ENCODE peak calls at places on chromosomes 3 and 15, in nine cellular contexts. One of them, this sample, is unnamed.

GRCh38 chr15:73369073-73369694 is 426 bp upstream of the HCN4 start:
- DNase-seq in HepG2: no peak
- DNase-seq in upper lobe of right lung: no peak
- DNase-seq in stomach: no peak
- DNase-seq in OCI-LY7: no peak
- DNase-seq in A673: no peak
- DNase-seq in PC-9: no peak
- DNase-seq in psoas muscle: no peak
- DNase-seq in coronary artery: no peak
- DNase-seq in this sample: no peak

GRCh38 chr3:99365979-99366378 is 272.4 kb upstream of the COL8A1 start:
- DNase-seq in upper lobe of right lung: no peak
- DNase-seq in OCI-LY7: no peak
- DNase-seq in HepG2: no peak
- DNase-seq in A673: no peak
- DNase-seq in coronary artery: no peak
- DNase-seq in PC-9: no peak
- DNase-seq in stomach: no peak
- DNase-seq in psoas muscle: no peak
- DNase-seq in this sample: no peak

GRCh38 chr3:14386254-14386653 is 16.2 kb upstream of the SLC6A6 start:
- DNase-seq in coronary artery: no peak
- DNase-seq in A673: no peak
- DNase-seq in HepG2: no peak
- DNase-seq in upper lobe of right lung: no peak
- DNase-seq in psoas muscle: no peak
- DNase-seq in PC-9: no peak
- DNase-seq in stomach: no peak
- DNase-seq in OCI-LY7: no peak
- DNase-seq in this sample: no peak

GRCh38 chr3:195258449-195259145 is 12.4 kb downstream of the XXYLT1 start:
- DNase-seq in A673: no peak
- DNase-seq in stomach: no peak
- DNase-seq in HepG2: peak; percentile 9
- DNase-seq in psoas muscle: no peak
- DNase-seq in upper lobe of right lung: peak; percentile 57
- DNase-seq in PC-9: no peak
- DNase-seq in OCI-LY7: peak; percentile 81
- DNase-seq in coronary artery: no peak
- DNase-seq in this sample: no peak

GRCh38 chr3:115615451-115615850 is 7.9 kb upstream of the GAP43 start:
- DNase-seq in stomach: no peak
- DNase-seq in psoas muscle: no peak
- DNase-seq in coronary artery: no peak
- DNase-seq in OCI-LY7: no peak
- DNase-seq in A673: no peak
- DNase-seq in upper lobe of right lung: no peak
- DNase-seq in HepG2: no peak
- DNase-seq in PC-9: no peak
- DNase-seq in this sample: no peak

GRCh38 chr3:143751643-143752178 is 96.6 kb downstream of the SLC9A9 start:
- DNase-seq in psoas muscle: no peak
- DNase-seq in OCI-LY7: peak; percentile 1
- DNase-seq in stomach: no peak
- DNase-seq in HepG2: no peak
- DNase-seq in upper lobe of right lung: no peak
- DNase-seq in coronary artery: no peak
- DNase-seq in A673: no peak
- DNase-seq in PC-9: no peak
- DNase-seq in this sample: no peak

GRCh38 chr3:64449026-64449425 is 223.8 kb upstream of the PRICKLE2 start:
- DNase-seq in OCI-LY7: no peak
- DNase-seq in stomach: no peak
- DNase-seq in PC-9: no peak
- DNase-seq in HepG2: no peak
- DNase-seq in A673: no peak
- DNase-seq in upper lobe of right lung: no peak
- DNase-seq in coronary artery: no peak
- DNase-seq in psoas muscle: no peak
- DNase-seq in this sample: no peak

GRCh38 chr15:70376929-70377691 is 279.4 kb upstream of the TLE3 start:
- DNase-seq in HepG2: no peak
- DNase-seq in psoas muscle: peak; percentile 50
- DNase-seq in stomach: peak; percentile 53
- DNase-seq in PC-9: no peak
- DNase-seq in coronary artery: peak; percentile 85
- DNase-seq in A673: peak; percentile 84
- DNase-seq in OCI-LY7: no peak
- DNase-seq in upper lobe of right lung: peak; percentile 72
- DNase-seq in this sample: peak; percentile 50

GRCh38 chr3:10390641-10391373 is 69.9 kb upstream of the SEC13 start:
- DNase-seq in psoas muscle: no peak
- DNase-seq in stomach: no peak
- DNase-seq in OCI-LY7: peak; percentile 36
- DNase-seq in coronary artery: no peak
- DNase-seq in PC-9: no peak
- DNase-seq in upper lobe of right lung: no peak
- DNase-seq in HepG2: no peak
- DNase-seq in A673: no peak
- DNase-seq in this sample: no peak

GRCh38 chr3:10391391-10391790 is 70.5 kb upstream of the SEC13 start:
- DNase-seq in PC-9: no peak
- DNase-seq in upper lobe of right lung: no peak
- DNase-seq in A673: peak; percentile 22
- DNase-seq in psoas muscle: no peak
- DNase-seq in coronary artery: no peak
- DNase-seq in HepG2: no peak
- DNase-seq in stomach: no peak
- DNase-seq in OCI-LY7: no peak
- DNase-seq in this sample: no peak

GRCh38 chr3:10387881-10388621 is 67.1 kb upstream of the SEC13 start:
- DNase-seq in psoas muscle: no peak
- DNase-seq in PC-9: no peak
- DNase-seq in OCI-LY7: no peak
- DNase-seq in coronary artery: no peak
- DNase-seq in HepG2: no peak
- DNase-seq in A673: no peak
- DNase-seq in upper lobe of right lung: no peak
- DNase-seq in stomach: no peak
- DNase-seq in this sample: peak; percentile 27

GRCh38 chr3:10389341-10389740 is 68.4 kb upstream of the SEC13 start:
- DNase-seq in stomach: no peak
- DNase-seq in coronary artery: no peak
- DNase-seq in OCI-LY7: peak; percentile 76
- DNase-seq in upper lobe of right lung: no peak
- DNase-seq in psoas muscle: no peak
- DNase-seq in HepG2: no peak
- DNase-seq in PC-9: no peak
- DNase-seq in A673: no peak
- DNase-seq in this sample: no peak

GRCh38 chr3:10389995-10390394 is 69.1 kb upstream of the SEC13 start:
- DNase-seq in upper lobe of right lung: no peak
- DNase-seq in PC-9: no peak
- DNase-seq in psoas muscle: no peak
- DNase-seq in OCI-LY7: peak; percentile 94
- DNase-seq in HepG2: no peak
- DNase-seq in coronary artery: no peak
- DNase-seq in stomach: no peak
- DNase-seq in A673: no peak
- DNase-seq in this sample: no peak
- H3K27ac ChIP-seq in upper lobe of right lung: no peak overlapping the region
- H3K27ac ChIP-seq in PC-9: no peak overlapping the region
- H3K27ac ChIP-seq in psoas muscle: no peak overlapping the region
- H3K27ac ChIP-seq in OCI-LY7: peak overlapping the region; percentile 97
- H3K27ac ChIP-seq in HepG2: no peak overlapping the region
- H3K27ac ChIP-seq in coronary artery: no peak overlapping the region
- H3K27ac ChIP-seq in stomach: no peak overlapping the region
- H3K27ac ChIP-seq in A673: no peak overlapping the region
- H3K27ac ChIP-seq in this sample: no peak overlapping the region

DNA sequence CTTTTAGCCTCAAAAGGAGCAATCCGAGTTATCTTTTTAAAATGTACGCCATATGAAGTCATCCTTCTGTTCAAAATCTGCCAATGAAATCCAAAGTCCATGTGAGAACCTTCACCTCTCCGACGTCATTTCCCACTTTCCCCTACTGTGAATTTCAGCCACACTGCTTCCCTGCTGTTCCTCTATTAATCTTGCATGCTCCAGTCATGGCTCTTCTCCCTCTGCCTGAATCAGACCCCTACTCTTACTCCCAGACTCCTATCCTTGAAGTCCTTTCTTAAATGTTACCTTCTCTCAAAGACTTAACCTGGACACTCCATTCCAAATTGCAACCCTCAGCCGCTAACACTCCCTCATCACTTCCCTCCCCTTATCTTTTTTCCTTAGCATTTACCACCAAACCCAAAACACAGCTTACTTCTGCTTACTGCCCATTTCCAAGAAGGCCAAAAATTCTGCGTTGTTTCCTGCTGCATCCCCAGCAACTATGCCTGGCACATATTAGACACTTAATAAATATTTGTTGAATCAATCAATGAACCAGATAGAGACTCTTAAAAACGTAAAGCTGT is 1.2 kb downstream of the NKIRAS1 start:
- DNase-seq in coronary artery: no peak
- DNase-seq in OCI-LY7: no peak
- DNase-seq in upper lobe of right lung: no peak
- DNase-seq in PC-9: no peak
- DNase-seq in stomach: no peak
- DNase-seq in A673: peak; percentile 66
- DNase-seq in psoas muscle: no peak
- DNase-seq in HepG2: peak; percentile 45
- DNase-seq in this sample: no peak
- TF ChIP-seq CTCF in coronary artery: no peak
- TF ChIP-seq CTCF in OCI-LY7: no peak
- TF ChIP-seq CTCF in upper lobe of right lung: no peak
- TF ChIP-seq CTCF in PC-9: no peak
- TF ChIP-seq CTCF in stomach: no peak
- TF ChIP-seq CTCF in A673: no peak
- TF ChIP-seq CTCF in psoas muscle: no peak
- TF ChIP-seq CTCF in HepG2: no peak
- TF ChIP-seq CTCF in this sample: no peak

GRCh38 chr3:18236726-18237125 is 188.4 kb downstream of the SATB1 start:
- DNase-seq in upper lobe of right lung: no peak
- DNase-seq in psoas muscle: no peak
- DNase-seq in PC-9: no peak
- DNase-seq in HepG2: no peak
- DNase-seq in stomach: no peak
- DNase-seq in OCI-LY7: no peak
- DNase-seq in A673: no peak
- DNase-seq in coronary artery: no peak
- DNase-seq in this sample: no peak
- H3K27ac ChIP-seq in upper lobe of right lung: no peak overlapping the region
- H3K27ac ChIP-seq in psoas muscle: no peak overlapping the region
- H3K27ac ChIP-seq in PC-9: no peak overlapping the region
- H3K27ac ChIP-seq in HepG2: no peak overlapping the region
- H3K27ac ChIP-seq in stomach: no peak overlapping the region
- H3K27ac ChIP-seq in OCI-LY7: no peak overlapping the region
- H3K27ac ChIP-seq in A673: no peak overlapping the region
- H3K27ac ChIP-seq in coronary artery: no peak overlapping the region
- H3K27ac ChIP-seq in this sample: no peak overlapping the region

GRCh38 chr3:60323180-60323579 is 928.1 kb downstream of the FHIT start:
- DNase-seq in coronary artery: no peak
- DNase-seq in PC-9: no peak
- DNase-seq in psoas muscle: no peak
- DNase-seq in A673: no peak
- DNase-seq in HepG2: no peak
- DNase-seq in upper lobe of right lung: no peak
- DNase-seq in OCI-LY7: no peak
- DNase-seq in stomach: no peak
- DNase-seq in this sample: no peak
- TF ChIP-seq CTCF in coronary artery: no peak
- TF ChIP-seq CTCF in PC-9: no peak
- TF ChIP-seq CTCF in psoas muscle: no peak
- TF ChIP-seq CTCF in A673: no peak
- TF ChIP-seq CTCF in HepG2: no peak
- TF ChIP-seq CTCF in upper lobe of right lung: no peak
- TF ChIP-seq CTCF in OCI-LY7: no peak
- TF ChIP-seq CTCF in stomach: no peak
- TF ChIP-seq CTCF in this sample: no peak

GRCh38 chr15:56568466-56569167 is 103.7 kb upstream of the MNS1 start:
- DNase-seq in stomach: no peak
- DNase-seq in upper lobe of right lung: no peak
- DNase-seq in HepG2: no peak
- DNase-seq in OCI-LY7: peak; percentile 58
- DNase-seq in A673: no peak
- DNase-seq in PC-9: no peak
- DNase-seq in psoas muscle: no peak
- DNase-seq in coronary artery: no peak
- DNase-seq in this sample: peak; percentile 39
- H3K27ac ChIP-seq in stomach: no peak overlapping the region
- H3K27ac ChIP-seq in upper lobe of right lung: no peak overlapping the region
- H3K27ac ChIP-seq in HepG2: no peak overlapping the region
- H3K27ac ChIP-seq in OCI-LY7: no peak overlapping the region
- H3K27ac ChIP-seq in A673: no peak overlapping the region
- H3K27ac ChIP-seq in PC-9: no peak overlapping the region
- H3K27ac ChIP-seq in psoas muscle: no peak overlapping the region
- H3K27ac ChIP-seq in coronary artery: no peak overlapping the region
- H3K27ac ChIP-seq in this sample: no peak overlapping the region

DNA sequence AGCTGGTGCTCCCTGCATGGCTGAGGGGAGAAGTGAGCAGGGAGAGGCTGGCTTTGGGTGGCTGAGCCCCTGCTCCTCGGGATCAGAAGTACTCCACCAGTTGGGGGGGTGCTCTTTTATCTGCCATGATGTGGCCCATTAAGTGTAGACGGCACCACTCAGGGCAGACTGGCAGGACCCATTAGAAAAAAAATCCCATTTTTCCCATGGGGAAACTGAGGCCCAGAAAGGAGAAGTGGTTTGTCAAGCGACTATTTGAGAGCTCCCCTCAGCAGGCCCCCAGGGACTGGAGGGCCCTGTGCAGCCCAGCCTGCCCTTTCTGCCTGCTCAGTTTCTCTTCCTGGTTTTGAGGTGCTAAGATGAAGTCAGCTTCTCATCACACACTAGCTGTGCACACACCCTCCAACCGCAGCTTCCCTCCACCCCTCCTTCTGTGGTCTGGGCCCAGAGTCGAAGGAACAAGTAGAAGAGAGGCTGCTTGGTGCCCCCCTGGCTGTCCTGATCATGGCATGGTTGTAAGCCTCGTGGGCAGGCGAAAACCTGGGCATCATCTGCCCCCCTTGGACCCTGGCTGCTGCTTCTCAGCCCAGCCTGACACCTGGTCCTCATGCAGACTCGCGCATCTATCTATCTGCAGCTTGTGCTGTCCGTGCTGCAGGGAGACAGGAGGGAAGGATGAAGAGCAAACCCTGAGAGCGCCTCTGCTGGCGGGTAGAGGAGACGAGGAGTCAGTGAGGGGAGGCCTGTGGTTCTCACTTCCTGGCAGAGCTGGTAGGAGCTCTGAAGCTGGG is 5.6 kb downstream of the CSK start:
- DNase-seq in stomach: peak; percentile 72
- DNase-seq in PC-9: peak; percentile 37
- DNase-seq in upper lobe of right lung: peak; percentile 91
- DNase-seq in A673: peak; percentile 88
- DNase-seq in psoas muscle: peak; percentile 57
- DNase-seq in HepG2: no peak
- DNase-seq in coronary artery: no peak
- DNase-seq in OCI-LY7: peak; percentile 97
- DNase-seq in this sample: no peak
- TF ChIP-seq CTCF in stomach: no peak
- TF ChIP-seq CTCF in PC-9: no peak
- TF ChIP-seq CTCF in upper lobe of right lung: peak; percentile 54
- TF ChIP-seq CTCF in A673: peak; percentile 86
- TF ChIP-seq CTCF in psoas muscle: peak; percentile 15
- TF ChIP-seq CTCF in HepG2: peak; percentile 41
- TF ChIP-seq CTCF in coronary artery: no peak
- TF ChIP-seq CTCF in OCI-LY7: peak; percentile 91
- TF ChIP-seq CTCF in this sample: peak; percentile 69

This sample was measured in foreskin keratinocyte.